ENCODE peak calls at places on chromosomes 13 and 19, in four cellular contexts. I is AG04450, D is uterus, T is spleen. W is an unnamed sample.
A peak's percentile ranks its signal among the peaks of the same experiment; 100 is the strongest.

GRCh38 chr13:22194106-22194810 is 523.4 kb downstream of the FGF9 start:
- DNase-seq in D (no peak), I (no peak), T (no peak), W (no peak)

GRCh38 chr19:17517898-17518297 is 6.4 kb downstream of the PGLS start:
- DNase-seq in I (no peak), T (no peak), D (no peak), W (no peak)

GRCh38 chr19:1389033-1389940 is 5.6 kb downstream of the NDUFS7 start:
- DNase-seq in T (no peak), D (no peak), I (no peak), W (no peak)

GRCh38 chr19:57788114-57788692 is 18.7 kb downstream of the ZNF586 start:
- DNase-seq in D (no peak), T (no peak), I (no peak), W (no peak)

GRCh38 chr19:277581-278165 is 13.5 kb downstream of the PLPP2 start:
- DNase-seq in T (no peak), D (no peak), I (no peak), W (no peak)

GRCh38 chr13:51317262-51317661 is 22.2 kb upstream of the SERPINE3 start:
- DNase-seq in D (no peak), T (no peak), I (no peak), W (no peak)

GRCh38 chr13:27918041-27918917 is 1.5 kb upstream of the PDX1 start:
- DNase-seq in I (no peak), T (no peak), D (no peak), W (no peak)

GRCh38 chr13:110714798-110715394 is 1.4 kb downstream of the ING1 start:
- DNase-seq in T (peak; percentile 93), I (no peak), D (peak; percentile 66), W (no peak)

GRCh38 chr19:33703438-33703750 is 81.6 kb downstream of the CHST8 start:
- DNase-seq in I (no peak), D (no peak), T (no peak), W (no peak)

GRCh38 chr19:1799695-1800342 is 12.3 kb downstream of the ATP8B3 start:
- DNase-seq in T (peak; percentile 58), I (no peak), D (no peak), W (no peak)

GRCh38 chr19:19032420-19033175 is 719 bp downstream of the SUGP2 start:
- DNase-seq in D (peak; percentile 78), I (peak; percentile 78), T (peak; percentile 89), W (peak; percentile 80)

GRCh38 chr13:28412981-28413380 is 81.9 kb downstream of the FLT1 start:
- DNase-seq in D (no peak), I (no peak), T (no peak), W (no peak)

GRCh38 chr19:55831846-55832245 is at the start of gene NLRP11:
- DNase-seq in T (no peak), D (no peak), I (no peak), W (no peak)

GRCh38 chr19:49056101-49056901 is 1.2 kb downstream of the CGB7 start:
- DNase-seq in T (peak; percentile 86), D (peak; percentile 28), I (no peak), W (peak; percentile 72)

GRCh38 chr19:28874742-28875141 is 338.2 kb downstream of the UQCRFS1 start:
- DNase-seq in T (no peak), I (no peak), D (no peak), W (no peak)

GRCh38 chr13:90400372-90400771 is 947.1 kb upstream of the MIR17HG start:
- DNase-seq in D (no peak), I (no peak), T (no peak), W (no peak)

GRCh38 chr13:84927442-84928169 is 871.6 kb downstream of the SLITRK6 start:
- DNase-seq in I (no peak), D (no peak), T (no peak), W (no peak)

GRCh38 chr19:45223879-45224278 is 21.3 kb downstream of the EXOC3L2 start:
- DNase-seq in T (no peak), I (no peak), D (no peak), W (no peak)

GRCh38 chr13:107838592-107839161 is 376.7 kb downstream of the LIG4 start:
- DNase-seq in D (no peak), T (no peak), I (no peak), W (no peak)

GRCh38 chr19:16676101-16676798 is 15.3 kb downstream of the TMEM38A start:
- DNase-seq in I (no peak), D (no peak), T (no peak), W (no peak)

GRCh38 chr13:40666058-40666904 is at the start of gene FOXO1:
- DNase-seq in D (peak; percentile 88), T (peak; percentile 97), I (peak; percentile 27), W (peak; percentile 94)
- H3K27ac ChIP-seq in D (peak within 1 kb of the TSS; percentile 100), T (peak within 1 kb of the TSS; percentile 99), I (no peak within 1 kb of the TSS), W (peak within 1 kb of the TSS; percentile 96)

GRCh38 chr19:9834726-9835506 is at the start of gene PIN1:
- DNase-seq in T (peak; percentile 99), I (peak; percentile 94), D (peak; percentile 99), W (peak; percentile 100)
- TF ChIP-seq CTCF in T (peak; percentile 90), I (peak; percentile 52), D (peak; percentile 88), W (peak; percentile 77)

GRCh38 chr13:33289966-33290365 is 4.4 kb upstream of the STARD13 start:
- DNase-seq in I (no peak), T (no peak), D (no peak), W (no peak)

GRCh38 chr13:33287142-33287882 is 1.8 kb upstream of the STARD13 start:
- DNase-seq in D (no peak), T (no peak), I (no peak), W (no peak)

GRCh38 chr13:33286143-33286542 is 588 bp upstream of the STARD13 start:
- DNase-seq in T (no peak), I (no peak), D (peak; percentile 38), W (no peak)

GRCh38 chr13:33292712-33293111 is 7.2 kb upstream of the STARD13 start:
- DNase-seq in D (no peak), T (no peak), I (no peak), W (no peak)

GRCh38 chr13:33290421-33290965 is 4.9 kb upstream of the STARD13 start:
- DNase-seq in I (no peak), D (no peak), T (no peak), W (no peak)
- H3K4me3 ChIP-seq in I (no peak overlapping the region), D (no peak overlapping the region), T (no peak overlapping the region), W (no peak overlapping the region)

DNA sequence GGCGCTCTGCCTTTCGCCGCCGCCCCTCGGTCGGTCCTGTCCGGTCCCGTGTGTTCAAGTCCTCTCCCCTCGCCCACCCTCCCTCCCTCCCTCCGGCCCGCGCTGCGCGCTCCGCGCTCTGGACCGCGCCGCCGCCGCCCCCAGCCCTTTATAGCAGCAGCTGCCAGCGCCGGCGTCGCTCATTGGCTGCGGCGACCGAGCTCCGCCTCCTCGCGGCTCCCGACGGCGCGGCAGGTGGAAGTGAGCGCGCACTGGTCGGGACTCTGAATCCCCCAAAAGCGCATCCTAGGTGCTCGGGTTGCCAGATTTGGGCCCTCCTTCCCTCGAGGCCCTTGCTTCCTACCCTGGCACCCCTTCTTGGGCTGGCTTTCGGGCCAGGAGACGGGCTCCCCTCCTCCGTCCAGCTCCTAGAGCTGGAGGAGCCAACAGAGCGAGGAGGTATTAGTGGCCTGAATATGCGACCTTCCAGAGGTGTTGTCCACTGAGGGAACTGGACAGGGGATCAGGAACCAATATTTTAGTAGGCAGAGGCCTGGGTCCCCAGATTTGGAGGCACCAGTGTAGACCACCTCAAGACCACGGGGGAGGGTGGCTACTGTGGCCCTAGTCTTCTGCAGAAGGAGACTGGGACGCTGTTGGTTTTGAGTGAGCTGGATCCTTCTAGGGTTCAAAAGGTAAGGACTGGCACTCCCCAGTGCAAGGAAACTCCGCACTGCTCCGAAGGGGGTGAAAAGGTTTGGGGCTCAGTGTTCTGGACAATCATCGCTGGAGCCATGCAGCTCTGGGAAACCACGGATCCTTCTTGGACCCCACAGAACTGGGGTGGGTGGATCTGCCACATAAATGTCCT is at the start of gene ELAVL3:
- DNase-seq in T (no peak), D (no peak), I (no peak), W (no peak)
- H3K27ac ChIP-seq in T (no peak within 1 kb of the TSS), D (no peak within 1 kb of the TSS), I (no peak within 1 kb of the TSS), W (no peak within 1 kb of the TSS)

DNA sequence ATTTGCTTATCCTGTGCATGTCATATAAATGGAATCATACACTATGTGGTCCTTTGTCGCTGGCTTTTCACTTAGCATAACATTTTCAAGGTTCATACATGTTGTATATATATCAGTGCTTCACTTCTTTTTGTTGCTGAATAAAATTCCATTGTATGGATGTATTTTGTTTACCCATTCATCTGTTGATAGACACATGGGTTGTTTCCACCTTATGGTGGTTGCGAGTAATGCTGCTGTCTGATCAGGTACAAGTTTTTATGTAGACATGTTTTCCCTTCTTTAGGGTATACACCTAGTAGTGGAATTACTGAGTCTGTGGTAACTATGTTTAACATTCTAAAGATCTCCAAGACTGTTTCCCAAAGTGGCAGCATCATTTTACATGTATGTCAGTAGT is 102.5 kb downstream of the RNF17 start:
- DNase-seq in D (no peak), I (no peak), T (no peak), W (no peak)
- TF ChIP-seq CTCF in D (no peak), I (no peak), T (no peak), W (no peak)

GRCh38 chr13:98325724-98326123 is 148.7 kb upstream of the RNF113B start:
- DNase-seq in T (no peak), I (no peak), D (no peak), W (no peak)

GRCh38 chr13:98324105-98324504 is 147.0 kb upstream of the RNF113B start:
- DNase-seq in D (no peak), I (no peak), T (no peak), W (no peak)

GRCh38 chr13:98320561-98321105 is 143.6 kb upstream of the RNF113B start:
- DNase-seq in I (no peak), D (no peak), T (no peak), W (no peak)

GRCh38 chr13:98321356-98321755 is 144.3 kb upstream of the RNF113B start:
- DNase-seq in I (no peak), T (no peak), D (no peak), W (no peak)

DNA sequence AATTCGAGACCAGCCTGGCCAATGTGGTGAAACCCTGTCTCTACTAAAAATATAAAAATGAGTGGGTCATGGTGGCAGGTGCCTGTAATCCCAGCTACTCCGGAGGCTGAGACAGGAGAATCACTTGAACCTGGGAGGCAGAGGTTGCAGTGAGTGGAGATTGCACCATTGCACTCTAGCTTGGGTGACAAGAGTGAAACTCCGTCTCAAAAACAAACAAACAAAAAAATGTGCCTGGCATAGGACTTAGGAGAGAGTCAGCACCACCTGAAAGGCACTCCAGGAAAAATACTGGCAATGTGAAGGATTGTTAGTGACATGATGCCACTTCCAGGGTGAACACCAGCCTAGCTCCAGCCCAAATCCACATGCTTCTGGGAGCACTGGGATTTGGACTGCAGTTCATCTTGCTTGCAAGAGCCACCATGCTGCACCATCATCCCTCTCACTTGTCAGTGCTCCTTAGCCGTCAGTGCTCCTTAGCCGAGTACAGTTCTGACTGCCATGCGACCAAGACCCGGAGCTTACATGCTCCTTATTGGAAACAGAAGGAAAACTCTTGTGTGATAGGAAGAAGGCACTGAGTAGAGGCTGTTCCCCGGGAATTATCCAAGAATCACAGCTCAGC is 145.1 kb upstream of the RNF113B start:
- DNase-seq in I (no peak), D (no peak), T (no peak), W (no peak)
- H3K4me3 ChIP-seq in I (no peak overlapping the region), D (no peak overlapping the region), T (no peak overlapping the region), W (no peak overlapping the region)